ENCODE peak calls at places on chromosome 22, in ten cellular contexts. One of them, this sample, is unnamed.

GRCh38 chr22:28514314-28514713 is 165.3 kb downstream of the TTC28 start:
- DNase-seq in fibroblast of the aortic adventitia: peak
- DNase-seq in GM23338: no peak
- DNase-seq in lung: no peak
- DNase-seq in GM12865: no peak
- DNase-seq in coronary artery: no peak
- DNase-seq in IMR-90: no peak
- DNase-seq in bronchial epithelial cell: no peak
- DNase-seq in astrocyte: peak
- DNase-seq in uterus: no peak
- DNase-seq in this sample: peak

GRCh38 chr22:18078329-18079041 is 695 bp downstream of the PEX26 start:
- DNase-seq in astrocyte: peak
- DNase-seq in bronchial epithelial cell: no peak
- DNase-seq in uterus: no peak
- DNase-seq in lung: no peak
- DNase-seq in GM12865: peak
- DNase-seq in IMR-90: peak
- DNase-seq in coronary artery: no peak
- DNase-seq in GM23338: peak
- DNase-seq in fibroblast of the aortic adventitia: peak
- DNase-seq in this sample: no peak

GRCh38 chr22:28810839-28811491 is 10.6 kb upstream of the XBP1 start:
- DNase-seq in IMR-90: no peak
- DNase-seq in lung: no peak
- DNase-seq in fibroblast of the aortic adventitia: no peak
- DNase-seq in GM23338: no peak
- DNase-seq in GM12865: no peak
- DNase-seq in coronary artery: no peak
- DNase-seq in uterus: no peak
- DNase-seq in bronchial epithelial cell: no peak
- DNase-seq in astrocyte: no peak
- DNase-seq in this sample: peak

GRCh38 chr22:49956418-49956770 is 4.2 kb upstream of the PIM3 start:
- DNase-seq in coronary artery: no peak
- DNase-seq in fibroblast of the aortic adventitia: no peak
- DNase-seq in astrocyte: no peak
- DNase-seq in GM12865: no peak
- DNase-seq in IMR-90: no peak
- DNase-seq in GM23338: no peak
- DNase-seq in uterus: no peak
- DNase-seq in lung: no peak
- DNase-seq in bronchial epithelial cell: no peak
- DNase-seq in this sample: no peak

GRCh38 chr22:20580611-20581502 is 73.4 kb downstream of the MED15 start:
- DNase-seq in uterus: no peak
- DNase-seq in fibroblast of the aortic adventitia: no peak
- DNase-seq in lung: no peak
- DNase-seq in bronchial epithelial cell: no peak
- DNase-seq in GM12865: no peak
- DNase-seq in coronary artery: no peak
- DNase-seq in IMR-90: no peak
- DNase-seq in astrocyte: no peak
- DNase-seq in GM23338: no peak
- DNase-seq in this sample: no peak

GRCh38 chr22:33302549-33302948 is 244.4 kb upstream of the SYN3 start:
- DNase-seq in uterus: no peak
- DNase-seq in bronchial epithelial cell: no peak
- DNase-seq in fibroblast of the aortic adventitia: no peak
- DNase-seq in GM12865: no peak
- DNase-seq in coronary artery: no peak
- DNase-seq in astrocyte: no peak
- DNase-seq in GM23338: peak
- DNase-seq in lung: no peak
- DNase-seq in IMR-90: no peak
- DNase-seq in this sample: no peak

GRCh38 chr22:39959640-39960447 is at the start of gene TMA7B:
- DNase-seq in astrocyte: peak
- DNase-seq in uterus: no peak
- DNase-seq in GM23338: peak
- DNase-seq in coronary artery: no peak
- DNase-seq in bronchial epithelial cell: peak
- DNase-seq in fibroblast of the aortic adventitia: peak
- DNase-seq in GM12865: no peak
- DNase-seq in lung: no peak
- DNase-seq in IMR-90: peak
- DNase-seq in this sample: peak

GRCh38 chr22:46076651-46077339 is 73.5 kb upstream of the PPARA start:
- DNase-seq in bronchial epithelial cell: peak
- DNase-seq in GM12865: no peak
- DNase-seq in astrocyte: peak
- DNase-seq in fibroblast of the aortic adventitia: peak
- DNase-seq in lung: peak
- DNase-seq in GM23338: peak
- DNase-seq in uterus: peak
- DNase-seq in IMR-90: peak
- DNase-seq in coronary artery: peak
- DNase-seq in this sample: peak

GRCh38 chr22:37641251-37641949 is 1.9 kb downstream of the SH3BP1 start:
- DNase-seq in astrocyte: no peak
- DNase-seq in fibroblast of the aortic adventitia: no peak
- DNase-seq in GM23338: no peak
- DNase-seq in uterus: no peak
- DNase-seq in bronchial epithelial cell: no peak
- DNase-seq in GM12865: no peak
- DNase-seq in IMR-90: no peak
- DNase-seq in lung: no peak
- DNase-seq in coronary artery: no peak
- DNase-seq in this sample: no peak

GRCh38 chr22:45105281-45105700 is 58.4 kb upstream of the NUP50 start:
- DNase-seq in fibroblast of the aortic adventitia: peak
- DNase-seq in lung: no peak
- DNase-seq in bronchial epithelial cell: peak
- DNase-seq in IMR-90: peak
- DNase-seq in coronary artery: no peak
- DNase-seq in GM23338: no peak
- DNase-seq in astrocyte: peak
- DNase-seq in uterus: no peak
- DNase-seq in GM12865: no peak
- DNase-seq in this sample: no peak

GRCh38 chr22:38412435-38413084 is 42.4 kb downstream of the KCNJ4 start:
- DNase-seq in uterus: peak
- DNase-seq in lung: peak
- DNase-seq in IMR-90: no peak
- DNase-seq in bronchial epithelial cell: no peak
- DNase-seq in GM12865: no peak
- DNase-seq in GM23338: peak
- DNase-seq in astrocyte: no peak
- DNase-seq in coronary artery: no peak
- DNase-seq in fibroblast of the aortic adventitia: no peak
- DNase-seq in this sample: no peak

GRCh38 chr22:38879102-38879729 is 7.2 kb upstream of the CBX6 start:
- DNase-seq in GM12865: no peak
- DNase-seq in lung: no peak
- DNase-seq in coronary artery: no peak
- DNase-seq in uterus: no peak
- DNase-seq in fibroblast of the aortic adventitia: no peak
- DNase-seq in IMR-90: no peak
- DNase-seq in GM23338: no peak
- DNase-seq in astrocyte: no peak
- DNase-seq in bronchial epithelial cell: no peak
- DNase-seq in this sample: no peak

GRCh38 chr22:17368727-17369552 is at the start of gene CECR2:
- DNase-seq in bronchial epithelial cell: no peak
- DNase-seq in uterus: peak
- DNase-seq in IMR-90: no peak
- DNase-seq in lung: peak
- DNase-seq in coronary artery: no peak
- DNase-seq in astrocyte: peak
- DNase-seq in GM23338: peak
- DNase-seq in fibroblast of the aortic adventitia: no peak
- DNase-seq in GM12865: no peak
- DNase-seq in this sample: peak

GRCh38 chr22:45722006-45722405 is 50.4 kb downstream of the ATXN10 start:
- DNase-seq in uterus: no peak
- DNase-seq in bronchial epithelial cell: no peak
- DNase-seq in GM23338: no peak
- DNase-seq in coronary artery: no peak
- DNase-seq in lung: no peak
- DNase-seq in IMR-90: no peak
- DNase-seq in fibroblast of the aortic adventitia: no peak
- DNase-seq in GM12865: no peak
- DNase-seq in astrocyte: no peak
- DNase-seq in this sample: no peak

GRCh38 chr22:32119568-32120235 is 39.4 kb downstream of the C22orf42 start:
- DNase-seq in IMR-90: no peak
- DNase-seq in uterus: no peak
- DNase-seq in lung: no peak
- DNase-seq in bronchial epithelial cell: no peak
- DNase-seq in astrocyte: no peak
- DNase-seq in coronary artery: peak
- DNase-seq in fibroblast of the aortic adventitia: no peak
- DNase-seq in GM12865: no peak
- DNase-seq in GM23338: peak
- DNase-seq in this sample: no peak

GRCh38 chr22:32127904-32128303 is 31.2 kb downstream of the C22orf42 start:
- DNase-seq in coronary artery: peak
- DNase-seq in astrocyte: no peak
- DNase-seq in bronchial epithelial cell: no peak
- DNase-seq in fibroblast of the aortic adventitia: no peak
- DNase-seq in lung: no peak
- DNase-seq in IMR-90: no peak
- DNase-seq in GM23338: peak
- DNase-seq in GM12865: no peak
- DNase-seq in uterus: no peak
- DNase-seq in this sample: no peak

GRCh38 chr22:32120603-32121002 is 38.5 kb downstream of the C22orf42 start:
- DNase-seq in IMR-90: no peak
- DNase-seq in fibroblast of the aortic adventitia: no peak
- DNase-seq in bronchial epithelial cell: no peak
- DNase-seq in coronary artery: peak
- DNase-seq in GM23338: no peak
- DNase-seq in astrocyte: no peak
- DNase-seq in uterus: no peak
- DNase-seq in GM12865: no peak
- DNase-seq in lung: no peak
- DNase-seq in this sample: no peak

GRCh38 chr22:32122899-32123298 is 36.2 kb downstream of the C22orf42 start:
- DNase-seq in GM23338: no peak
- DNase-seq in astrocyte: no peak
- DNase-seq in lung: no peak
- DNase-seq in uterus: no peak
- DNase-seq in fibroblast of the aortic adventitia: no peak
- DNase-seq in GM12865: no peak
- DNase-seq in coronary artery: peak
- DNase-seq in IMR-90: no peak
- DNase-seq in bronchial epithelial cell: no peak
- DNase-seq in this sample: no peak

GRCh38 chr22:32123657-32124056 is 35.4 kb downstream of the C22orf42 start:
- DNase-seq in GM23338: peak
- DNase-seq in astrocyte: no peak
- DNase-seq in lung: no peak
- DNase-seq in GM12865: no peak
- DNase-seq in IMR-90: no peak
- DNase-seq in bronchial epithelial cell: no peak
- DNase-seq in uterus: no peak
- DNase-seq in fibroblast of the aortic adventitia: no peak
- DNase-seq in coronary artery: no peak
- DNase-seq in this sample: no peak
- TF ChIP-seq CTCF in GM23338: peak
- TF ChIP-seq CTCF in astrocyte: no peak
- TF ChIP-seq CTCF in lung: no peak
- TF ChIP-seq CTCF in GM12865: no peak
- TF ChIP-seq CTCF in IMR-90: no peak
- TF ChIP-seq CTCF in bronchial epithelial cell: peak
- TF ChIP-seq CTCF in uterus: no peak
- TF ChIP-seq CTCF in fibroblast of the aortic adventitia: no peak
- TF ChIP-seq CTCF in coronary artery: no peak
- TF ChIP-seq CTCF in this sample: no peak

GRCh38 chr22:36129985-36130384 is 30.6 kb downstream of the APOL3 start:
- DNase-seq in fibroblast of the aortic adventitia: no peak
- DNase-seq in bronchial epithelial cell: no peak
- DNase-seq in GM23338: no peak
- DNase-seq in coronary artery: no peak
- DNase-seq in IMR-90: no peak
- DNase-seq in uterus: no peak
- DNase-seq in astrocyte: no peak
- DNase-seq in GM12865: no peak
- DNase-seq in lung: no peak
- DNase-seq in this sample: no peak

GRCh38 chr22:36123673-36124630 is 36.6 kb downstream of the APOL3 start:
- DNase-seq in GM23338: peak
- DNase-seq in fibroblast of the aortic adventitia: peak
- DNase-seq in IMR-90: peak
- DNase-seq in uterus: peak
- DNase-seq in GM12865: peak
- DNase-seq in lung: peak
- DNase-seq in coronary artery: peak
- DNase-seq in bronchial epithelial cell: peak
- DNase-seq in astrocyte: peak
- DNase-seq in this sample: peak

GRCh38 chr22:36125994-36126531 is 34.5 kb downstream of the APOL3 start:
- DNase-seq in coronary artery: no peak
- DNase-seq in fibroblast of the aortic adventitia: no peak
- DNase-seq in astrocyte: no peak
- DNase-seq in IMR-90: no peak
- DNase-seq in GM12865: no peak
- DNase-seq in bronchial epithelial cell: no peak
- DNase-seq in GM23338: no peak
- DNase-seq in lung: no peak
- DNase-seq in uterus: no peak
- DNase-seq in this sample: no peak

GRCh38 chr22:36125434-36125833 is 35.1 kb downstream of the APOL3 start:
- DNase-seq in astrocyte: no peak
- DNase-seq in GM12865: no peak
- DNase-seq in uterus: no peak
- DNase-seq in GM23338: no peak
- DNase-seq in IMR-90: no peak
- DNase-seq in bronchial epithelial cell: no peak
- DNase-seq in fibroblast of the aortic adventitia: no peak
- DNase-seq in lung: no peak
- DNase-seq in coronary artery: no peak
- DNase-seq in this sample: no peak
- H3K4me3 ChIP-seq in astrocyte: no peak
- H3K4me3 ChIP-seq in GM12865: no peak
- H3K4me3 ChIP-seq in uterus: no peak
- H3K4me3 ChIP-seq in GM23338: no peak
- H3K4me3 ChIP-seq in IMR-90: no peak
- H3K4me3 ChIP-seq in bronchial epithelial cell: no peak
- H3K4me3 ChIP-seq in fibroblast of the aortic adventitia: no peak
- H3K4me3 ChIP-seq in lung: no peak
- H3K4me3 ChIP-seq in coronary artery: no peak
- H3K4me3 ChIP-seq in this sample: no peak

GRCh38 chr22:26890870-26891269 is 233.5 kb downstream of the MIAT start:
- DNase-seq in bronchial epithelial cell: no peak
- DNase-seq in GM23338: peak
- DNase-seq in fibroblast of the aortic adventitia: no peak
- DNase-seq in astrocyte: no peak
- DNase-seq in coronary artery: peak
- DNase-seq in IMR-90: no peak
- DNase-seq in uterus: no peak
- DNase-seq in GM12865: no peak
- DNase-seq in lung: peak
- DNase-seq in this sample: no peak
- TF ChIP-seq CTCF in bronchial epithelial cell: no peak
- TF ChIP-seq CTCF in GM23338: peak
- TF ChIP-seq CTCF in fibroblast of the aortic adventitia: no peak
- TF ChIP-seq CTCF in astrocyte: no peak
- TF ChIP-seq CTCF in coronary artery: no peak
- TF ChIP-seq CTCF in IMR-90: no peak
- TF ChIP-seq CTCF in uterus: no peak
- TF ChIP-seq CTCF in GM12865: no peak
- TF ChIP-seq CTCF in lung: no peak
- TF ChIP-seq CTCF in this sample: no peak

GRCh38 chr22:30159561-30160353 is 79.5 kb downstream of the HORMAD2 start:
- DNase-seq in coronary artery: no peak
- DNase-seq in GM12865: no peak
- DNase-seq in IMR-90: peak
- DNase-seq in astrocyte: peak
- DNase-seq in lung: no peak
- DNase-seq in GM23338: no peak
- DNase-seq in fibroblast of the aortic adventitia: peak
- DNase-seq in uterus: no peak
- DNase-seq in bronchial epithelial cell: peak
- DNase-seq in this sample: peak
- H3K4me3 ChIP-seq in coronary artery: no peak
- H3K4me3 ChIP-seq in GM12865: no peak
- H3K4me3 ChIP-seq in IMR-90: no peak
- H3K4me3 ChIP-seq in astrocyte: no peak
- H3K4me3 ChIP-seq in lung: no peak
- H3K4me3 ChIP-seq in GM23338: no peak
- H3K4me3 ChIP-seq in fibroblast of the aortic adventitia: no peak
- H3K4me3 ChIP-seq in uterus: no peak
- H3K4me3 ChIP-seq in bronchial epithelial cell: no peak
- H3K4me3 ChIP-seq in this sample: no peak